ENCODE peak calls at places on chromosomes 3 and 15, in five cellular contexts. O is spleen, P is adrenal gland, L is IMR-90, G is ovary. X is an unnamed sample.

GRCh38 chr3:127036209-127037020 is 53.5 kb downstream of the PLXNA1 start:
- DNase-seq in O (peak), P (no peak), L (no peak), G (peak), X (peak)

GRCh38 chr15:75902129-75902557 is 1.5 kb upstream of the FBXO22 start:
- DNase-seq in O (no peak), P (peak), L (no peak), G (no peak), X (no peak)

GRCh38 chr3:134457331-134458125 is 28.3 kb downstream of the ANAPC13 start:
- DNase-seq in O (no peak), P (no peak), L (no peak), G (no peak), X (no peak)

GRCh38 chr15:67805871-67806538 is 19.3 kb upstream of the SKOR1 start:
- DNase-seq in O (peak), P (no peak), L (no peak), G (no peak), X (no peak)

GRCh38 chr3:40382617-40382979 is 4.4 kb upstream of the ENTPD3 start:
- DNase-seq in O (no peak), P (no peak), L (no peak), G (no peak), X (no peak)

GRCh38 chr3:66863205-66864135 is 134.6 kb upstream of the KBTBD8 start:
- DNase-seq in O (no peak), P (no peak), L (no peak), G (no peak), X (no peak)

GRCh38 chr15:54850101-54850500 is 346.6 kb downstream of the RSL24D1 start:
- DNase-seq in O (no peak), P (no peak), L (no peak), G (no peak), X (no peak)

GRCh38 chr3:53775834-53776251 is 70.4 kb downstream of the CHDH start:
- DNase-seq in O (no peak), P (no peak), L (no peak), G (no peak), X (no peak)

GRCh38 chr3:4494807-4495200 is 1.7 kb downstream of the ITPR1 start:
- DNase-seq in O (no peak), P (no peak), L (no peak), G (no peak), X (no peak)

GRCh38 chr3:188507244-188507720 is 353.3 kb downstream of the LPP start:
- DNase-seq in O (no peak), P (no peak), L (peak), G (no peak), X (no peak)

GRCh38 chr3:107458871-107459270 is 63.9 kb upstream of the BBX start:
- DNase-seq in O (no peak), P (no peak), L (no peak), G (no peak), X (no peak)

GRCh38 chr3:43852066-43852465 is 161.3 kb downstream of the ABHD5 start:
- DNase-seq in O (no peak), P (no peak), L (peak), G (no peak), X (no peak)

GRCh38 chr15:77569647-77570186 is 63.0 kb downstream of the LINGO1 start:
- DNase-seq in O (no peak), P (no peak), L (no peak), G (peak), X (no peak)

GRCh38 chr3:101292027-101292426 is 28.3 kb downstream of the IMPG2 start:
- DNase-seq in O (no peak), P (no peak), L (peak), G (no peak), X (no peak)

GRCh38 chr15:30649952-30650929 is 24.3 kb downstream of the ARHGAP11B start:
- DNase-seq in O (no peak), P (no peak), L (peak), G (no peak), X (no peak)

GRCh38 chr3:114928989-114929620 is 218.0 kb downstream of the ZBTB20 start:
- DNase-seq in O (no peak), P (no peak), L (peak), G (no peak), X (no peak)

GRCh38 chr3:134494539-134494938 is 8.7 kb downstream of the CEP63 start:
- DNase-seq in O (no peak), P (no peak), L (no peak), G (no peak), X (no peak)

GRCh38 chr3:163622384-163622783 is 1455.9 kb downstream of the SI start:
- DNase-seq in O (no peak), P (no peak), L (no peak), G (no peak), X (no peak)

GRCh38 chr3:190094201-190094718 is 26.4 kb downstream of the P3H2 start:
- DNase-seq in O (no peak), P (peak), L (peak), G (no peak), X (no peak)

GRCh38 chr3:188212308-188212969 is 58.5 kb downstream of the LPP start:
- DNase-seq in O (no peak), P (no peak), L (peak), G (no peak), X (no peak)

GRCh38 chr3:73144276-73144675 is 82.8 kb downstream of the EBLN2 start:
- DNase-seq in O (no peak), P (no peak), L (no peak), G (peak), X (no peak)

GRCh38 chr15:41512512-41513281 is 930 bp downstream of the LTK start:
- DNase-seq in O (peak), P (no peak), L (no peak), G (peak), X (peak)

GRCh38 chr3:171058058-171058457 is 31.5 kb upstream of the SLC2A2 start:
- DNase-seq in O (no peak), P (no peak), L (peak), G (no peak), X (no peak)

GRCh38 chr3:127734181-127734720 is 61.5 kb downstream of the ABTB1 start:
- DNase-seq in O (peak), P (no peak), L (no peak), G (no peak), X (no peak)

GRCh38 chr3:57555316-57555715 is 758 bp upstream of the PDE12 start:
- DNase-seq in O (no peak), P (no peak), L (no peak), G (no peak), X (no peak)

GRCh38 chr15:69914960-69915359 is 182.8 kb downstream of the TLE3 start:
- DNase-seq in O (no peak), P (no peak), L (no peak), G (no peak), X (no peak)

DNA sequence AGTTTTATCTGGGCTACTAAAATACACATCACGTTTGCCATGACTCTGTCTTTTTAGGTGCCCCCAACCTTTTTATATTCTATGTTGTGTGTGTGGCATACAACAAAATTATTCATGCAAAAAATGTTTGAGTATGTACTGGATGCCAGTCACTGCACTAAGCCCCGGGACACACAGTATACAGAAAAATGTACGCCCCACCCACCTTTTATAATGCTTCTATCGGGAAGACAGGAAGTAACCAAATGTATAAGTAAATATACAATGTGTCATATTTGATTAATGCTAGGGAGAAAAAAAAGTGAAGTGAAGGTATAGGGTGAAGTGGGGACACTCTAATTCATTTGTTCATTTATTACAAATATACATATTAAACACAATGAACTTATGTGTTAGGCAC is 503.4 kb upstream of the MDFIC2 start:
- DNase-seq in O (no peak), P (no peak), L (no peak), G (no peak), X (no peak)
- H3K27ac ChIP-seq in O (no peak), P (no peak), L (no peak), G (no peak), X (no peak)

DNA sequence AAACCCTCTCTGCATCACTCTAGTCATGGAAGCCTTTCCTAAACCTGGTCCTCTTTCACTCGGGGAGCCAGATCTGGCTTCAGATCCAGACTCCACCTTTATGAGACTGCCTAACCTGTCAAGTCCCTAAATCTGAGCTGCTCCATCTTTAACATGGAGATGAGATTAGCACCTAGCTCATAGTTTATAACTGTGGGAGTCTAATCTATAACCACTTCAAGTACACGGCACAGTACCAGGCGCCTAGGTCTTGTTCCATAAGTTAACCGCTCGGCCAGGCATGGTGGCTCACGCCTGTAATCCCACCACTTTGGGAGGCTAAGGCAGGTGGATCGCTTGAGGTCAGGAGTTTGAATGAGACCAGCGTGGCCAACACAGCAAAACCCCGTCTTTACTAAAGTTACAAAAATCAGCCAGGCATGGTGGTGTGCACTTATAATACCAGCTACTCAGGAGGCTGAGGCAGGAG is 30.3 kb downstream of the TPM1 start:
- DNase-seq in O (no peak), P (no peak), L (no peak), G (no peak), X (no peak)
- TF ChIP-seq POLR2A in O (no peak), P (no peak), L (no peak), G (no peak), X (peak)

GRCh38 chr15:40090774-40091455 is 17.8 kb downstream of the BMF start:
- DNase-seq in O (peak), P (no peak), L (no peak), G (no peak), X (no peak)
- H3K27ac ChIP-seq in O (peak), P (no peak), L (peak), G (peak), X (no peak)

DNA sequence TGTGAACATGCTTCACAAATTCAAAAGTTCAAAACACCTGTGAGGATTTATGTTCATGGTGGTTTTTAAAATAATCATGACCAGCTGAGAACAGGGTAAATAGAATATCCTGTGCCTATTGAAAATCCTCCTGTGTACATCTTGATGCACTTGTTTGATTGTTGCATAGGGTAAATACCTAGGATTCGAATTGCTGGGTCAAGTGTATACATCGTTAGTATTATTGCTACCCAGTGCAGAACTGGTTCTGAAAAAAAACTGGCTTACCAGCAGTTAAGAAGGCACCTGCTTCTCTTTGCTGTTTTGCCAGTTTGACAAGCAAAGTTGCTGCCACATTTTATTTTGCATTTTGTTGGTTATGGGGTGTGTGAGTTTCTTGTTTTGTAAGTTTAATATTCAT is 272.6 kb downstream of the CLSTN2 start:
- DNase-seq in O (no peak), P (no peak), L (no peak), G (no peak), X (no peak)
- TF ChIP-seq POLR2A in O (no peak), P (no peak), L (no peak), G (no peak), X (no peak)

DNA sequence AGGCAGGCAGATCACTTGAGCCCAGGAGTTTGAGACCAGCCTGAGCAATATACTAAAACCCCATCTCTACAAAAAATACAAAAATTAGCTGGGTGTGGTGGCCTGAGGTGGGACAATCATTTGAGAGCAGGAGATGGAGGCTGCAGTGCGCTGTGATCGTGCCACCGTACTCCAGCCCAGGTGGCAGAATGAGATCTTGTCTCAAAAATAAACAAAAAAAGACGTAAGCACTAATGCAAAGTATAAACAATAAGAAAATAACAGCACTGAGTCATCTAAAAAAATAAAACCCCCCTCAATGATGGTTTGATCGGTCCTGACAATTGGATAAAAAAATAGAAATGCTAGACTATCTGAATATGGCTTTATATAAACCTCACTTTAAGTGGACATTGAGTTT is 3.6 kb downstream of the PPP1R2 start:
- DNase-seq in O (no peak), P (no peak), L (no peak), G (no peak), X (no peak)
- H3K27ac ChIP-seq in O (no peak), P (no peak), L (no peak), G (no peak), X (no peak)

GRCh38 chr15:56244811-56245576 is 1.3 kb upstream of the RFX7 start:
- DNase-seq in O (peak), P (peak), L (no peak), G (peak), X (peak)
- TF ChIP-seq POLR2A in O (no peak), P (no peak), L (no peak), G (no peak), X (no peak)

GRCh38 chr3:186949281-186949982 is 19.1 kb downstream of the ST6GAL1 start:
- DNase-seq in O (no peak), P (no peak), L (peak), G (no peak), X (no peak)

GRCh38 chr3:186950402-186951093 is 20.2 kb downstream of the ST6GAL1 start:
- DNase-seq in O (no peak), P (no peak), L (no peak), G (no peak), X (no peak)

GRCh38 chr3:186955898-186956696 is 25.8 kb downstream of the ST6GAL1 start:
- DNase-seq in O (no peak), P (no peak), L (no peak), G (no peak), X (no peak)

GRCh38 chr3:186951640-186952552 is 21.6 kb downstream of the ST6GAL1 start:
- DNase-seq in O (no peak), P (no peak), L (no peak), G (no peak), X (no peak)

DNA sequence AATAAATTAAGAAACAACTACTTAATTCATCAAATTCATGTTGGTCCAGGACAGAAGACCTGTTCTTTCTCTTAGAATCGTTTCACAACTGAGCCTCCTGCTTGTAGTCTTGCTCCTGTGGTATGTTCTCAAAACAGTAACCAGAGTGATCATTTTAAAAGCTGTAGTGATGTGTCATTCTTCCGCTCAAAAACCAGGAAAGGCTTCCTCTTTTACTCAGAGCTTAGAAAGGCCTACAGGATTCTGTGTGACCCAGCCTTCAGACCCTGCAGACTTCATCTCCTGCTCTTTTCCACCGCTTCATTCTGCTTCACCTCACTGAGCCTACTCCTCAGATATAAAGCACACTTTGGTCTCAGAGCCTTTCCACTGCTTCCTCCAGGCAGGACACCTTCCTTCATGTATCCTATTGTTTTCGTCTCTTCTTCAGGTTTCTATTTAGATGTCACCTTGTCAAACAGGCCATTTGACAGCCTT is 22.7 kb downstream of the ST6GAL1 start:
- DNase-seq in O (no peak), P (no peak), L (peak), G (no peak), X (no peak)
- H3K27ac ChIP-seq in O (peak), P (no peak), L (no peak), G (no peak), X (peak)

DNA sequence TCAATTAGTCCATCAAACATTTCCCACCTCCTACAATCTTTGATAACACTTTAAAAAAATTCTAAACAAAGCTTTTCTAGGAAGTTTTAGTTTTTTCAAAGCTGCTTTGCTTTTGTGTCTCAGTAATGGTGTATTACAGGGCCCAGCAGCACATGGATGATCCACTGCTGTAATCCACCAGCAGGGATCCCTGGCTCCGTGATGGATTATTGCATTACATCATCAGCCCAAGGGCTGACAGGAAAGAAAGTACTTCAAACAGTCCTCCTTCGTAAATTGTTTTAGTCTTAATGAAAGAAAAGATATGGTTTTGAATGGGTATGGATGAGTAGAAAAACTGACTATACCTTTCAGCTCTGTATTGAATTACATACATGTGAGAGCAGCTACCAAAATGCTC is 688.9 kb upstream of the NAALADL2 start:
- DNase-seq in O (no peak), P (no peak), L (peak), G (no peak), X (no peak)
- TF ChIP-seq POLR2A in O (no peak), P (no peak), L (no peak), G (no peak), X (no peak)